ENCODE peak calls at places on chromosome 3, in four cellular contexts. M, D, C and J are unnamed samples.

GRCh38 chr3:30749230-30749629 is 142.8 kb downstream of the TGFBR2 start:
- DNase-seq in M (no peak), C (no peak), D (no peak), J (no peak)

GRCh38 chr3:175716451-175716850 is 857.3 kb downstream of the NAALADL2 start:
- DNase-seq in C (no peak), D (peak), M (no peak), J (no peak)

GRCh38 chr3:149480326-149481017 is 6.0 kb downstream of the TM4SF4 start:
- DNase-seq in D (no peak), M (peak), C (peak), J (peak)

GRCh38 chr3:98188553-98188952 is 22.1 kb downstream of the OR5H15 start:
- DNase-seq in C (no peak), D (no peak), M (no peak), J (peak)

GRCh38 chr3:14275962-14276909 is 97.6 kb downstream of the LSM3 start:
- DNase-seq in C (peak), M (no peak), D (no peak), J (no peak)

GRCh38 chr3:13200465-13200864 is 127.2 kb upstream of the IQSEC1 start:
- DNase-seq in C (no peak), D (no peak), M (no peak), J (no peak)

GRCh38 chr3:129936757-129937156 is 37.8 kb upstream of the TRH start:
- DNase-seq in C (peak), D (no peak), M (no peak), J (no peak)

GRCh38 chr3:174376346-174376745 is 482.8 kb upstream of the NAALADL2 start:
- DNase-seq in M (no peak), C (no peak), D (no peak), J (no peak)

GRCh38 chr3:12372762-12373280 is 84.0 kb downstream of the PPARG start:
- DNase-seq in C (no peak), M (no peak), D (no peak), J (no peak)

GRCh38 chr3:185732782-185733181 is 92.1 kb downstream of the IGF2BP2 start:
- DNase-seq in D (peak), C (no peak), M (no peak), J (no peak)

GRCh38 chr3:139941580-139941979 is 6.6 kb downstream of the CLSTN2 start:
- DNase-seq in M (no peak), D (no peak), C (no peak), J (no peak)

GRCh38 chr3:70615286-70615685 is 302.8 kb upstream of the MDFIC2 start:
- DNase-seq in D (no peak), C (no peak), M (no peak), J (no peak)

GRCh38 chr3:18099611-18100010 is 325.5 kb downstream of the SATB1 start:
- DNase-seq in M (no peak), C (no peak), D (no peak), J (no peak)

GRCh38 chr3:123080864-123081562 is 14.2 kb downstream of the PDIA5 start:
- DNase-seq in C (no peak), D (no peak), M (no peak), J (no peak)

DNA sequence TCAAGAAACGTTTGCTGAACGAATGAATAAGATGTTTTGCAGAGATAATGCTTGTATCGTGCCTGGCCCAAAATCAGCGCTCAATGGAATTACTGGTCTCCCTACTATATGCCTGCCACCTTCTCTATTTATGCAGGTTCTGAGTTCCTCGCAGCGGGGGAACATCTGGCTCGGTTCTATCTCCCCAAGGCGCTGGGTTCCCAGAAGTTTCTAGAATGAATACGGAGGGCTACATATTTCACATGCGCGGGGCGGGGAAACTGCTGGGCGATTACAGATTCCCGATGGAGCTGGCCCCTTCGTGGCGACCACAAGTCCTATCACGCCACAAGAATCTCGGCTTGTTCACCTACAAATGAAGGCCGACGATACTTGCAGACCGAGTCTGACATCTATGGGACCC is 411 bp upstream of the EIF2B5 start:
- DNase-seq in D (no peak), M (no peak), C (no peak), J (no peak)
- TF ChIP-seq CTCF in D (no peak), M (no peak), C (no peak), J (no peak)

GRCh38 chr3:138834359-138835176 is at the start of gene PIK3CB:
- DNase-seq in C (peak), D (peak), M (peak), J (peak)
- TF ChIP-seq CTCF in C (peak), D (peak), M (peak), J (peak)

DNA sequence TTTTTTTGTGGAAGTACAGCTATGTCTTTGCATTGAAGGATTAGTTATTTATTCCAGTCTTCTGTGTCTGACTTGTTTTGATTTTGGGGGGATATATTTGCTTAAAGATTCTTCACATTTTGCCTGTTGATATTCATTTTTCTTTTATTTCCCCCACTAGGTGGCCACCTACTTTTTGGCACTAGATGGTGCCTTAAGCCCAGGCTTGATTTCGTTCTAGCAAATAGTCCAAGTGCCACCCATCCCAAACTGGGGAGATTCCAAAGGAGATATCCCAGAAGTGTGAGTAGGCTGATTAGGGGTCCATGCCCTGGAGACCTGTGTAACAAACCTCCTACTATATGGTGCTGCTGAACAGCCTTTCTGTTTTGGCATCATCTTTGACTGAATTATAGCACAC is 80.0 kb upstream of the SPATA16 start:
- DNase-seq in C (no peak), M (no peak), D (no peak), J (peak)
- TF ChIP-seq CTCF in C (no peak), M (no peak), D (peak), J (peak)

GRCh38 chr3:154101250-154101649 is 19.9 kb upstream of the ARHGEF26 start:
- DNase-seq in C (no peak), D (no peak), M (no peak), J (no peak)

GRCh38 chr3:154098396-154098795 is 22.8 kb upstream of the ARHGEF26 start:
- DNase-seq in M (no peak), C (no peak), D (no peak), J (no peak)

GRCh38 chr3:154090116-154090420 is 31.1 kb upstream of the ARHGEF26 start:
- DNase-seq in M (no peak), D (no peak), C (no peak), J (no peak)

GRCh38 chr3:154100556-154100955 is 20.6 kb upstream of the ARHGEF26 start:
- DNase-seq in M (no peak), C (no peak), D (no peak), J (no peak)

GRCh38 chr3:154095832-154096421 is 25.3 kb upstream of the ARHGEF26 start:
- DNase-seq in M (no peak), D (no peak), C (no peak), J (peak)
- TF ChIP-seq CTCF in M (peak), D (peak), C (peak), J (peak)

GRCh38 chr3:127745656-127746399 is 73.1 kb downstream of the ABTB1 start:
- DNase-seq in D (no peak), M (no peak), C (peak), J (no peak)

GRCh38 chr3:127744875-127745274 is 72.1 kb downstream of the ABTB1 start:
- DNase-seq in C (peak), M (no peak), D (no peak), J (no peak)

GRCh38 chr3:127747751-127748521 is 74.4 kb downstream of the MGLL start:
- DNase-seq in D (peak), C (peak), M (peak), J (no peak)

GRCh38 chr3:127747066-127747465 is 74.3 kb downstream of the ABTB1 start:
- DNase-seq in C (no peak), D (no peak), M (no peak), J (no peak)

DNA sequence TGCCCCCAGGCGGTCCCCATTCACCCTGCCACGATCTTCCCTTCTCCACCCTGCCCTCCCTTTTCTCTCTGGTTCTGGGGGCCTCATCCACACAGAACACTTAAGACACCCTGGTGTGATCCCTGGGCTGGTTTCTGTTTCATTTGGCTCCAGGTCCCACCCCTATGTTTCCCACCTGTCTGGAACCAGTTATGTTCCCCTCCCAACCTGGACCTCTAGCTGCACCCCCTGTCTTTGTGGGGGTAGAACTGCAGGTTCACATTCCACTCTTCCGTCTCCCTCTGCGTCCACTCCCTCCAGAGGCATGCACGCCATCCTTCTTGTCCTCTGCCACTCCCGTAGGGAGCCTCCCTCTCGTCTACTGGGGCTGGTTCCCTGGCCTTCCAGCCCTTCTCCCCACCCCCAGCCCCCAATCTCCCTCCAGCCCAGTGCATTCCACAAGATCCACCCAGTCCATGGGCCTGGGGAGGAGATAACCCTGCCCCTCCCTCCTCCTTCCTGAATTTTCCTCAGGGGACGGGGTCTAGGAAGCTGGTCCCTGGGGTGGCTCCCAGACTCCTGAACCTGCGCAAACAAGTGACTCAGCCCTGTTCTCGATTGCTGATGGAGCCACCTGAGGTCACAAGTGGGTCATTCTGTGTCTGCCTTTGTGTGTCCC is 73.8 kb downstream of the ABTB1 start:
- DNase-seq in M (no peak), C (peak), D (no peak), J (no peak)
- TF ChIP-seq CTCF in M (peak), C (no peak), D (no peak), J (peak)

DNA sequence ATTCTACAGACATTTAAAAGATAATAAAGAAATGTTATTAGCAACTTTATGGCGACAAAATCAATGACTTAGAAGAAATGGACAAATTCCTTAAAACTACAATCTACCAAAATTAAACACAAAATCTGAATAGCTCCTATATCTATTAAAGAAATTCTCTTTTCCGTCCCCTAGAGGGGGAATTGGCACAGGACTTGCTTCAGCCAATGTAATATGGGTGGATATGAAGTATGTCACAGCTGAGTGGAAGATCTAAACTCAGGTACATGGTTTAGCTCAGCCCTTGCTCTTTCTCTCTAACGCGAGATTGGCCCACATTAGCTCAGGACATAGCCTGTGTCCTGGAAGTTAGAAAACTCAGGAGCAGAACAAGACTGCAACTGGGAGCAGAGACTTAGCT is 79.3 kb downstream of the DNAH12 start:
- DNase-seq in C (no peak), M (no peak), D (no peak), J (peak)
- TF ChIP-seq CTCF in C (no peak), M (no peak), D (peak), J (peak)

GRCh38 chr3:58424613-58425012 is 9.0 kb downstream of the PDHB start:
- DNase-seq in M (no peak), C (no peak), D (no peak), J (no peak)

GRCh38 chr3:58425782-58426181 is 7.8 kb downstream of the PDHB start:
- DNase-seq in D (no peak), M (no peak), C (no peak), J (no peak)

GRCh38 chr3:58421004-58421403 is 12.6 kb downstream of the PDHB start:
- DNase-seq in C (no peak), D (no peak), M (no peak), J (no peak)

GRCh38 chr3:58419782-58420512 is 13.7 kb downstream of the PDHB start:
- DNase-seq in M (no peak), C (no peak), D (no peak), J (no peak)

GRCh38 chr3:58422756-58423324 is 10.8 kb downstream of the PDHB start:
- DNase-seq in C (no peak), M (no peak), D (no peak), J (no peak)
- TF ChIP-seq CTCF in C (no peak), M (peak), D (peak), J (no peak)

GRCh38 chr3:36707623-36708409 is 56.5 kb downstream of the DCLK3 start:
- DNase-seq in M (no peak), C (no peak), D (no peak), J (peak)
- TF ChIP-seq CTCF in M (no peak), C (no peak), D (peak), J (peak)

GRCh38 chr3:179853176-179853575 is 183.6 kb downstream of the PEX5L start:
- DNase-seq in M (no peak), D (no peak), C (no peak), J (no peak)

GRCh38 chr3:179852117-179852886 is 184.4 kb downstream of the PEX5L start:
- DNase-seq in D (no peak), C (no peak), M (no peak), J (no peak)
- TF ChIP-seq CTCF in D (no peak), C (no peak), M (no peak), J (no peak)

DNA sequence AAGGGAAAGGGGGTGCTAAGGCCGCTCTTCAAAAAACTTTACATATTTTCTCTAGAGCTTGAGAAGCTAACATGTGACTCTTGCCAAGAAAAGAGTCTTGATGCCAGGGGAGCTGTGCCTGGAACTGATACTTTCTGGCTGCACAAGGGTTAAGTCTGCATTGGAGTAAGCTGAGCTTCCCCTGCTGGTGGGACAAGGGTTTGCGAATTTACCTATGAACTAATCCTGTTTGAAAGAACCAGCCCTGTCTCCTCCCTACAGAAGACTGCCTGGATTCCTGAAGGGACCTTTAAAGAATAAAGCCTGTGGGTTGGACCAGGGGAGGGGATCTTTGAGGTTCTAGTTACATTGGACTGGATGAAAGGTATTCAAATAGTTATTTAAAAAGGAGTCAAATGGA is 58.3 kb upstream of the EPHA3 start:
- DNase-seq in C (no peak), M (no peak), D (no peak), J (no peak)
- TF ChIP-seq CTCF in C (no peak), M (no peak), D (peak), J (no peak)